ENCODE peak calls at places on chromosomes 13 and 19, in five cellular contexts. N is stomach, T is keratinocyte, Q is SJSA1, Y is AG04450. V is an unnamed sample. For H3K9me3, the result is how much of the 10 kb centered on the place peaks cover.

GRCh38 chr13:59865398-59865797 is 298.3 kb downstream of the DIAPH3 start:
- DNase-seq in T (no peak), N (no peak), Q (peak), Y (no peak), V (no peak)

GRCh38 chr19:9869008-9869617 is 34.0 kb downstream of the PIN1 start:
- DNase-seq in Y (no peak), Q (no peak), N (no peak), T (no peak), V (no peak)

GRCh38 chr13:113116206-113116800 is 6.3 kb upstream of the F10 start:
- DNase-seq in Y (no peak), N (peak), T (no peak), Q (no peak), V (no peak)

GRCh38 chr19:18021121-18021755 is 13.3 kb downstream of the ARRDC2 start:
- DNase-seq in N (peak), T (no peak), Q (peak), Y (no peak), V (peak)

GRCh38 chr13:79405831-79406596 is at the start of gene RBM26:
- DNase-seq in T (peak), N (peak), Y (peak), Q (peak), V (peak)

GRCh38 chr13:106617561-106617960 is 49.6 kb upstream of the ARGLU1 start:
- DNase-seq in Y (no peak), N (no peak), T (no peak), Q (peak), V (no peak)

GRCh38 chr13:43865892-43866291 is 13.6 kb downstream of the CCDC122 start:
- DNase-seq in T (peak), Y (peak), N (no peak), Q (peak), V (no peak)

GRCh38 chr13:79637086-79637763 is 156.3 kb downstream of the NDFIP2 start:
- DNase-seq in T (no peak), N (peak), Q (no peak), Y (no peak), V (no peak)

GRCh38 chr13:112456138-112457056 is 80.2 kb downstream of the SPACA7 start:
- DNase-seq in Y (no peak), Q (no peak), N (peak), T (no peak), V (no peak)

GRCh38 chr19:58097783-58098681 is at the start of gene ZSCAN18:
- DNase-seq in Y (peak), N (peak), T (peak), Q (no peak), V (peak)
- H3K9me3 ChIP-seq in Y (half or more), N (half or more), T (under half), Q (under half), V (under half)

DNA sequence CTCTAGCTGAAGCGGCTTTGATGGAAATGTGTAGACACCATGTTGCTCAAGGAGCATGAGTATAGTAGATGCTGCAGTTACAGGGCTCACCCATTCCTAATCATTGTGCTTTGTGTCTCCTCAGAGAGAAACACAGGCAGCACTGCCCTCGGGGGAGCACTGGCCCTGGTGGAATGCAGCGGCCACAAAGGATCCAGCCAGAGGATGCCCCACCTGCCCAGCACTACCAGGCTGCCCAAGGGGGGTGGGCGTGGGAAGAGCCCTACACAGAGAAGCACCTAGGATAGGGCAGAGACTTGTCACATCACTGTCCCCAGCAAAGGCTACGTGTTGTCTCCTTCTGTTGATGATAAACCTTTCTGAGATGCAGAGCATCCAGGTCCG is 9.0 kb downstream of the TUBA3C start:
- DNase-seq in N (no peak), T (no peak), Q (no peak), Y (no peak), V (no peak)
- H3K9me3 ChIP-seq in N (under half), T (under half), Q (under half), Y (half or more), V (under half)

DNA sequence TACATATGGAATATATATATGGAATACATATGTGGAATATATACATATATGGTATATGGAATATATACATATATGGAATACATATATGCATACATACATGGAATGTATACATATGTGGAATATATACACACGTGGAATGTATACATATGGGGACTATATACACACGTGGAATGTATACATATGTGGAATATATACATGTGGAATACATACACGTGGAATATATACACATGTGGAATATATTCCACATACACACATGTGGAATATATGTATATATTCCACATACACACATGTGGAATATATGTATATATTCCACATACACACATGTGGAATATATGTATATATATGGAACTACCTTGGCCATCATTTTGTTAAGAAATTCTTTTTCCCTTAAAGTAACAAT is 31.1 kb downstream of the ZNF571 start:
- DNase-seq in T (no peak), Q (no peak), N (no peak), Y (no peak), V (no peak)
- H3K9me3 ChIP-seq in T (under half), Q (under half), N (under half), Y (under half), V (under half)

DNA sequence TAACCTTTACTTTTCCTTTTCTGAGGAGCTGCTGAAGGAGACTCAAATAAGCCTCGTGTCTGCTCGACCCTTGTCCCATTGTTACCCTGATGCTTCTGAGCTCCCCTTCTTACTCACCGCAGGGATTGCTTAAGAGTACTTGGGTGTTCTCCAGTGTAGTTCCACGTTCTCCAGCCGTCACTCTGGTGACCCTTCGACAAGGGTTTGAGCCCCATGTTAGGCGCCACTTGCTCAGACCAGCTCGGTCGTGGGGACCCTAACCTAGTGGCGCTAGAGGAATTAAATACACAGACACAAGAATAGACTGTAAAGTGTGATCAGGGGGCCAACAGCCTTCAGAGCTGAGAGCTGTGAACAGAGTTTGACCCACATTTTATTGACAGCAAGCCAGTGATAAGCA is 10.3 kb downstream of the ZNF480 start:
- DNase-seq in Q (peak), Y (no peak), T (no peak), N (no peak), V (no peak)
- H3K9me3 ChIP-seq in Q (under half), Y (half or more), T (under half), N (half or more), V (half or more)

DNA sequence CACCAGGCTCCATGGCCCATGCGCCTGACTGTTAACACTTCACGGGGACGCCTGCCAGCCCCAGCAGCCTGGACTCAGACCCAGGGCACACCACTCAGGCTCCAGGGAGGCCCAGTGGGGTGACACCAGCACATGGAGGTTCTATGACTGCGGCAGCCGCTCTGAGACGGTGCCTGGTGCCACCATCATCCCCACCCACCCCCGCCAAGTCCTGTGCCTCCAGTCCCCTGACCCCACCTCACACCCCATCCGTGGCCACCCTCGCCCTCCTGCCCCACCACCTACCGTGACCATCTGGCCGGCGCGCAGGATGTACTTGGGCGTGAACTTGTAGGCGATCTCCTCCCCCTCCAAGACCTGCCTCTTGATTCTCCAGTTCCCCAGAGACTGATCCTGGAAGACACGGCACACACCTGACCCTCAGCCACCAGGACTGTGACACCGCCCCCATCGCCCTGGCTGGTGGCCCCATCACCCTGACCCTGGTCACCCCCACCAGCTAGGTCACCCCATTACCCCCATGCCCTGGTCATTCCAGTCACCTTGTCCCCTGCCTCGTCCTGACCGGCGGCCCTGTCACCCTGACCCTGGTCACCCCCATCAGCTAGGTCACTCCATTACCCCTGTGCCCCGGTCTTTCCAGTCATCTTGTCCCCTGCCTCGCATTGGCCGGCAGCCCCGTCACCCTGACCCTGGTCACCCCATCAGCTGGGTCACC is 4.9 kb upstream of the TIMM13 start:
- DNase-seq in N (no peak), Y (no peak), T (no peak), Q (no peak), V (no peak)
- H3K9me3 ChIP-seq in N (under half), Y (under half), T (under half), Q (under half), V (under half)

GRCh38 chr19:36987091-36987490 is 71.0 kb downstream of the ZNF568 start:
- DNase-seq in N (no peak), T (no peak), Q (no peak), Y (no peak), V (no peak)

GRCh38 chr19:36986601-36987000 is 70.5 kb downstream of the ZNF568 start:
- DNase-seq in Y (no peak), Q (no peak), N (no peak), T (no peak), V (no peak)

DNA sequence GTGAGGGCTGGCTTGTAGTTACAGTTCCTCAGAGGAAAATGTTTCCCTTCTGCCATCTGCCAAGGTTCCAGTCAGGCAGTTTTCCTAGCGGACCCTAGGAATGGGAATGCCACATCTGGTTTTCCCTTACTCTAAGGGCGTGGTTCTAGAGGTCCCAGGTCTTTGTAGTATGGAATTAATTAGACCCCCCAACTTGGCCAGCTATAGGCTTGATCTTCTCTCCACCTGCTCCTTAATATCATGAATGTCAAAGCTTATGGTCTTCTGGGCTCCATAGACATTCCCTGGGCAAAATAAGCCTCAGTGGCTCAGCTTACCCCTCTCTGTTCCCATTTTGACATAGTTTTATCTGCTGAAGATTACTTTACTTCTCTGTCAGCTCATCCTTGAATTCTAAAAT is 70.0 kb downstream of the ZNF568 start:
- DNase-seq in T (no peak), Q (no peak), Y (no peak), N (no peak), V (no peak)
- H3K9me3 ChIP-seq in T (under half), Q (under half), Y (under half), N (half or more), V (under half)

DNA sequence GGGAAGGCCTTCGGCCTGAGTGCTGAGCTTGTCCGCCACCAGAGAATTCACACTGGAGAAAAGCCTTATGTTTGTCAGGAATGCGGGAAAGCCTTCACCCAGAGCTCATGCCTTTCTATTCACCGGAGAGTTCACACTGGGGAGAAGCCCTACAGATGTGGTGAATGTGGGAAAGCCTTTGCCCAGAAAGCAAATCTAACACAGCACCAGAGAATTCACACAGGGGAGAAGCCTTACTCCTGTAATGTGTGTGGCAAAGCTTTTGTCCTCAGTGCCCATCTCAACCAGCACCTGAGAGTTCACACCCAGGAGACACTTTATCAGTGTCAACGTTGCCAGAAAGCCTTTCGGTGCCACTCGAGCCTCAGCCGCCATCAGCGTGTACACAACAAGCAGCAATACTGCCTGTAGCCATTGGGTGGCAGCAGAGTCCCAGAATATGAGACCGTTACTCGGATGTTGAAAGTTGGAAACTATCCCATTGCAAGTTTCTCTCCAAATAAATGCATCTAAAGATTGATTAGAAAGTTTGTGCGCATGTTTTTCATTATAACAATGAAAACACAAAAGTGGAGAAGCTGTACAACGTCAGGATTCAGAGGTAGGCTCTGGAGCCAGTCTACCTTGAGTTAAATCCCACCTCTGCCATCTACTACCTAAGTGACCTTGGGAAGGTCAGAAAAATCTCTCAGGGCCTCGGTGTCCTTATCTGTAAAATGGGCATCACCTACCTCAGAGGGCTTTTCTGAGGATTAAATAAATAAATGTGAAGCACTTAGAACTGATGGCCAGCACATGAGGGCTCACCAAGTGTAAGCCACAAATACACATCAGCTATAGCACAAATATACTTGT is 21.1 kb downstream of the ZNF473 start:
- DNase-seq in Q (no peak), Y (no peak), N (peak), T (no peak), V (peak)
- H3K9me3 ChIP-seq in Q (half or more), Y (half or more), N (half or more), T (under half), V (under half)

GRCh38 chr19:37492213-37492612 is 14.5 kb upstream of the ZNF793 start:
- DNase-seq in T (no peak), Y (no peak), Q (no peak), N (no peak), V (no peak)
- H3K9me3 ChIP-seq in T (under half), Y (under half), Q (under half), N (half or more), V (half or more)

DNA sequence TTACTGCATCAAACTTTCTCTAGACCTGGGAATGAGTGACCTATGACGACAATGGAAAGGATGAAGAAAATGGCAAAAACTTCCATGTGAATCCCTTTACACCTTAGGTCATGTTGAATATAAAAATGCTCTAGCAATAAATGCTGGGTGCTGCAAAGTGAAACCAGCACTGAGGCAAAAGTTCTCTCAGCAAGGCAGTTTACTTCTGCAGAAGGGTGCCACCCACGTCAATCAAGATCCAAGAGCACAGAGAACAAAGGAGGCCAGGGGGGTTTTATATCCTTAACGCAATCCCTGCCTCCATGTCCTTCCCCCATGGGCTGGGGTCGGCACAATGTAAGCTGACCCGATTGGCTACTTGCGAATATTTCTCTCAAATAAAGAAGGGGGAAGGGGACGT is 38.7 kb downstream of the ZNF333 start:
- DNase-seq in N (peak), Q (no peak), T (no peak), Y (no peak), V (no peak)
- H3K9me3 ChIP-seq in N (half or more), Q (under half), T (under half), Y (under half), V (half or more)